ENCODE peak calls at places on chromosomes 6 and 20, in seven cellular contexts. One of them, this sample, is unnamed.
A peak's percentile ranks its signal among the peaks of the same experiment; 100 is the strongest.

GRCh38 chr6:144064831-144065668 is 30.3 kb downstream of the SF3B5 start:
- DNase-seq in AG20443: peak; percentile 16
- DNase-seq in GM13976: peak; percentile 32
- DNase-seq in astrocyte of the cerebellum: no peak
- DNase-seq in stimulated activated CD4-positive, alpha-beta T cell treated with anti-CD3 and anti-CD28 coated beads, TNF-alpha, amount 100 ng/mL, for 48 hours: no peak
- DNase-seq in adrenal gland: no peak
- DNase-seq in HFFc6: no peak
- DNase-seq in this sample: peak; percentile 55

GRCh38 chr20:13419445-13419844 is 198.4 kb downstream of the ISM1 start:
- DNase-seq in AG20443: no peak
- DNase-seq in GM13976: no peak
- DNase-seq in astrocyte of the cerebellum: no peak
- DNase-seq in stimulated activated CD4-positive, alpha-beta T cell treated with anti-CD3 and anti-CD28 coated beads, TNF-alpha, amount 100 ng/mL, for 48 hours: no peak
- DNase-seq in adrenal gland: no peak
- DNase-seq in HFFc6: no peak
- DNase-seq in this sample: no peak

GRCh38 chr20:9025643-9026042 is 43.2 kb upstream of the PLCB4 start:
- DNase-seq in AG20443: peak; percentile 66
- DNase-seq in GM13976: no peak
- DNase-seq in astrocyte of the cerebellum: peak; percentile 33
- DNase-seq in stimulated activated CD4-positive, alpha-beta T cell treated with anti-CD3 and anti-CD28 coated beads, TNF-alpha, amount 100 ng/mL, for 48 hours: no peak
- DNase-seq in adrenal gland: no peak
- DNase-seq in HFFc6: peak; percentile 59
- DNase-seq in this sample: no peak

GRCh38 chr20:20031790-20032189 is 14.6 kb downstream of the NAA20 start:
- DNase-seq in AG20443: no peak
- DNase-seq in GM13976: no peak
- DNase-seq in astrocyte of the cerebellum: no peak
- DNase-seq in stimulated activated CD4-positive, alpha-beta T cell treated with anti-CD3 and anti-CD28 coated beads, TNF-alpha, amount 100 ng/mL, for 48 hours: no peak
- DNase-seq in adrenal gland: no peak
- DNase-seq in HFFc6: no peak
- DNase-seq in this sample: no peak

GRCh38 chr6:113529191-113529590 is 328.0 kb upstream of the MARCKS start:
- DNase-seq in AG20443: peak; percentile 19
- DNase-seq in GM13976: no peak
- DNase-seq in astrocyte of the cerebellum: peak; percentile 9
- DNase-seq in stimulated activated CD4-positive, alpha-beta T cell treated with anti-CD3 and anti-CD28 coated beads, TNF-alpha, amount 100 ng/mL, for 48 hours: no peak
- DNase-seq in adrenal gland: no peak
- DNase-seq in HFFc6: peak; percentile 32
- DNase-seq in this sample: peak; percentile 73

GRCh38 chr20:11919046-11919445 is 1.4 kb downstream of the BTBD3 start:
- DNase-seq in AG20443: no peak
- DNase-seq in GM13976: no peak
- DNase-seq in astrocyte of the cerebellum: peak; percentile 33
- DNase-seq in stimulated activated CD4-positive, alpha-beta T cell treated with anti-CD3 and anti-CD28 coated beads, TNF-alpha, amount 100 ng/mL, for 48 hours: no peak
- DNase-seq in adrenal gland: peak; percentile 63
- DNase-seq in HFFc6: no peak
- DNase-seq in this sample: no peak

GRCh38 chr6:118679293-118679692 is 27.9 kb upstream of the CEP85L start:
- DNase-seq in AG20443: peak; percentile 34
- DNase-seq in GM13976: no peak
- DNase-seq in astrocyte of the cerebellum: no peak
- DNase-seq in stimulated activated CD4-positive, alpha-beta T cell treated with anti-CD3 and anti-CD28 coated beads, TNF-alpha, amount 100 ng/mL, for 48 hours: no peak
- DNase-seq in adrenal gland: no peak
- DNase-seq in HFFc6: peak; percentile 28
- DNase-seq in this sample: no peak

GRCh38 chr6:3808189-3808588 is 41.0 kb upstream of the FAM50B start:
- DNase-seq in AG20443: no peak
- DNase-seq in GM13976: no peak
- DNase-seq in astrocyte of the cerebellum: no peak
- DNase-seq in stimulated activated CD4-positive, alpha-beta T cell treated with anti-CD3 and anti-CD28 coated beads, TNF-alpha, amount 100 ng/mL, for 48 hours: no peak
- DNase-seq in adrenal gland: no peak
- DNase-seq in HFFc6: no peak
- DNase-seq in this sample: peak; percentile 89

GRCh38 chr6:133966654-133967300 is 13.8 kb downstream of the TBPL1 start:
- DNase-seq in AG20443: no peak
- DNase-seq in GM13976: peak; percentile 38
- DNase-seq in astrocyte of the cerebellum: no peak
- DNase-seq in stimulated activated CD4-positive, alpha-beta T cell treated with anti-CD3 and anti-CD28 coated beads, TNF-alpha, amount 100 ng/mL, for 48 hours: no peak
- DNase-seq in adrenal gland: no peak
- DNase-seq in HFFc6: no peak
- DNase-seq in this sample: no peak

GRCh38 chr6:111841822-111842221 is 31.4 kb downstream of the FYN start:
- DNase-seq in AG20443: no peak
- DNase-seq in GM13976: no peak
- DNase-seq in astrocyte of the cerebellum: peak; percentile 87
- DNase-seq in stimulated activated CD4-positive, alpha-beta T cell treated with anti-CD3 and anti-CD28 coated beads, TNF-alpha, amount 100 ng/mL, for 48 hours: no peak
- DNase-seq in adrenal gland: no peak
- DNase-seq in HFFc6: no peak
- DNase-seq in this sample: peak; percentile 79